ENCODE peak calls at places on chromosome 1, in four cellular contexts. D is activated CD4-positive, alpha-beta memory T cell treated with anti-CD3 and anti-CD28 coated beads for 36 hours; I is left kidney; G is Calu3. A is an unnamed sample.

GRCh38 chr1:226402615-226403521 is 5.0 kb downstream of the PARP1 start:
- DNase-seq in D (no peak), I (no peak), G (no peak), A (no peak)

GRCh38 chr1:218674280-218674773 is 329.2 kb downstream of the TGFB2 start:
- DNase-seq in D (no peak), I (peak), G (peak), A (peak)

GRCh38 chr1:172497230-172497629 is 35.7 kb upstream of the SUCO start:
- DNase-seq in D (no peak), I (peak), G (peak), A (peak)

GRCh38 chr1:153049211-153049610 is 8.1 kb downstream of the SPRR2A start:
- DNase-seq in D (no peak), I (no peak), G (no peak), A (no peak)

GRCh38 chr1:198465201-198466144 is 75.0 kb downstream of the ATP6V1G3 start:
- DNase-seq in D (no peak), I (peak), G (no peak), A (peak)

GRCh38 chr1:196527941-196528340 is 80.3 kb downstream of the KCNT2 start:
- DNase-seq in D (no peak), I (no peak), G (no peak), A (no peak)

GRCh38 chr1:234941711-234942320 is 186.8 kb downstream of the TOMM20 start:
- DNase-seq in D (peak), I (peak), G (no peak), A (peak)

GRCh38 chr1:116298746-116299145 is 74.3 kb upstream of the ATP1A1 start:
- DNase-seq in D (no peak), I (peak), G (no peak), A (no peak)

GRCh38 chr1:102241431-102242338 is 245.0 kb upstream of the OLFM3 start:
- DNase-seq in D (no peak), I (no peak), G (no peak), A (no peak)

GRCh38 chr1:17212487-17213121 is 7.7 kb downstream of the PADI1 start:
- DNase-seq in D (peak), I (peak), G (peak), A (peak)

GRCh38 chr1:151860504-151861187 is 7.1 kb upstream of the THEM5 start:
- DNase-seq in D (no peak), I (no peak), G (no peak), A (no peak)

GRCh38 chr1:32144033-32144432 is 35.4 kb upstream of the TXLNA start:
- DNase-seq in D (no peak), I (no peak), G (no peak), A (no peak)

GRCh38 chr1:92944901-92945747 is 16.1 kb downstream of the DIPK1A start:
- DNase-seq in D (no peak), I (peak), G (no peak), A (no peak)

GRCh38 chr1:208207388-208208131 is 36.6 kb downstream of the PLXNA2 start:
- DNase-seq in D (no peak), I (no peak), G (peak), A (peak)

GRCh38 chr1:153778051-153778823 is 3.0 kb downstream of the SLC27A3 start:
- DNase-seq in D (no peak), I (no peak), G (no peak), A (no peak)

GRCh38 chr1:234975941-234976871 is 152.4 kb downstream of the TOMM20 start:
- DNase-seq in D (no peak), I (no peak), G (no peak), A (no peak)

GRCh38 chr1:23187637-23188036 is 19.0 kb upstream of the LUZP1 start:
- DNase-seq in D (no peak), I (no peak), G (no peak), A (no peak)

GRCh38 chr1:66275083-66275482 is 258.9 kb upstream of the SGIP1 start:
- DNase-seq in D (no peak), I (no peak), G (no peak), A (no peak)

GRCh38 chr1:185819798-185820197 is 85.6 kb downstream of the HMCN1 start:
- DNase-seq in D (no peak), I (no peak), G (no peak), A (no peak)

GRCh38 chr1:206854401-206855129 is 10.9 kb upstream of the IL20 start:
- DNase-seq in D (no peak), I (no peak), G (no peak), A (no peak)

GRCh38 chr1:59404725-59405124 is 107.8 kb downstream of the FGGY start:
- DNase-seq in D (no peak), I (no peak), G (no peak), A (no peak)

GRCh38 chr1:1307261-1307907 is 346 bp downstream of the ACAP3 start:
- DNase-seq in D (peak), I (no peak), G (peak), A (no peak)

GRCh38 chr1:204992499-204992898 is 50.5 kb upstream of the CNTN2 start:
- DNase-seq in D (peak), I (no peak), G (no peak), A (no peak)

GRCh38 chr1:186236921-186237320 is 138.1 kb downstream of the TPR start:
- DNase-seq in D (no peak), I (no peak), G (no peak), A (peak)

GRCh38 chr1:6523566-6523965 is 30.7 kb downstream of the NOL9 start:
- DNase-seq in D (no peak), I (peak), G (no peak), A (no peak)

GRCh38 chr1:236117710-236118109 is 24.6 kb upstream of the GPR137B start:
- DNase-seq in D (no peak), I (no peak), G (no peak), A (no peak)

GRCh38 chr1:205922806-205923205 is 20.4 kb downstream of the SLC26A9 start:
- DNase-seq in D (peak), I (no peak), G (no peak), A (no peak)

GRCh38 chr1:115288799-115289198 is 49.2 kb downstream of the NGF start:
- DNase-seq in D (no peak), I (no peak), G (no peak), A (no peak)

GRCh38 chr1:213796525-213796924 is 191.2 kb upstream of the PROX1 start:
- DNase-seq in D (no peak), I (no peak), G (no peak), A (no peak)

A was measured in HFFc6.